ENCODE peak calls at places on chromosomes 4 and X, in six cellular contexts. One of them, this sample, is unnamed.

GRCh38 chr4:6769138-6769983 is 13.2 kb upstream of the KIAA0232 start:
- DNase-seq in right lobe of liver: no peak
- DNase-seq in body of pancreas: no peak
- DNase-seq in NB4: no peak
- DNase-seq in upper lobe of left lung: no peak
- DNase-seq in Peyer's patch: peak
- DNase-seq in this sample: no peak

GRCh38 chr4:177769155-177769554 is 326.9 kb upstream of the AGA start:
- DNase-seq in right lobe of liver: no peak
- DNase-seq in body of pancreas: no peak
- DNase-seq in NB4: no peak
- DNase-seq in upper lobe of left lung: no peak
- DNase-seq in Peyer's patch: no peak
- DNase-seq in this sample: no peak

GRCh38 chrX:85897376-85898110 is 149.8 kb downstream of the CHM start:
- DNase-seq in right lobe of liver: no peak
- DNase-seq in body of pancreas: no peak
- DNase-seq in NB4: no peak
- DNase-seq in upper lobe of left lung: no peak
- DNase-seq in Peyer's patch: no peak
- DNase-seq in this sample: no peak

GRCh38 chr4:128061566-128062536 is 739 bp downstream of the LARP1B start:
- DNase-seq in right lobe of liver: peak
- DNase-seq in body of pancreas: peak
- DNase-seq in NB4: peak
- DNase-seq in upper lobe of left lung: no peak
- DNase-seq in Peyer's patch: peak
- DNase-seq in this sample: peak

GRCh38 chr4:138562544-138562961 is 320.4 kb upstream of the SLC7A11 start:
- DNase-seq in right lobe of liver: no peak
- DNase-seq in body of pancreas: no peak
- DNase-seq in NB4: no peak
- DNase-seq in upper lobe of left lung: no peak
- DNase-seq in Peyer's patch: no peak
- DNase-seq in this sample: no peak

GRCh38 chrX:33204889-33205288 is 6.5 kb downstream of the DMD start:
- DNase-seq in right lobe of liver: no peak
- DNase-seq in body of pancreas: no peak
- DNase-seq in NB4: no peak
- DNase-seq in upper lobe of left lung: no peak
- DNase-seq in Peyer's patch: no peak
- DNase-seq in this sample: no peak

GRCh38 chr4:75189976-75190375 is 257.1 kb downstream of the PARM1 start:
- DNase-seq in right lobe of liver: no peak
- DNase-seq in body of pancreas: no peak
- DNase-seq in NB4: no peak
- DNase-seq in upper lobe of left lung: no peak
- DNase-seq in Peyer's patch: no peak
- DNase-seq in this sample: no peak

GRCh38 chr4:177190995-177191568 is 118.6 kb upstream of the NEIL3 start:
- DNase-seq in right lobe of liver: no peak
- DNase-seq in body of pancreas: no peak
- DNase-seq in NB4: no peak
- DNase-seq in upper lobe of left lung: no peak
- DNase-seq in Peyer's patch: no peak
- DNase-seq in this sample: no peak

GRCh38 chr4:152424980-152425379 is 110.9 kb downstream of the FBXW7 start:
- DNase-seq in right lobe of liver: no peak
- DNase-seq in body of pancreas: no peak
- DNase-seq in NB4: peak
- DNase-seq in upper lobe of left lung: no peak
- DNase-seq in Peyer's patch: no peak
- DNase-seq in this sample: no peak

GRCh38 chrX:8341814-8342590 is 122.6 kb upstream of the VCX3B start:
- DNase-seq in right lobe of liver: no peak
- DNase-seq in body of pancreas: no peak
- DNase-seq in NB4: no peak
- DNase-seq in upper lobe of left lung: no peak
- DNase-seq in Peyer's patch: no peak
- DNase-seq in this sample: no peak

GRCh38 chr4:28373601-28374000 is 1513.0 kb downstream of the STIM2 start:
- DNase-seq in right lobe of liver: no peak
- DNase-seq in body of pancreas: no peak
- DNase-seq in NB4: no peak
- DNase-seq in upper lobe of left lung: no peak
- DNase-seq in Peyer's patch: no peak
- DNase-seq in this sample: no peak

GRCh38 chr4:87007345-87008181 is 72.8 kb downstream of the AFF1 start:
- DNase-seq in right lobe of liver: peak
- DNase-seq in body of pancreas: peak
- DNase-seq in NB4: peak
- DNase-seq in upper lobe of left lung: no peak
- DNase-seq in Peyer's patch: peak
- DNase-seq in this sample: peak

GRCh38 chr4:77156912-77157858 is at the start of gene CCNG2:
- DNase-seq in right lobe of liver: peak
- DNase-seq in body of pancreas: peak
- DNase-seq in NB4: no peak
- DNase-seq in upper lobe of left lung: peak
- DNase-seq in Peyer's patch: peak
- DNase-seq in this sample: peak

GRCh38 chr4:120299631-120300030 is 233.0 kb upstream of the MAD2L1 start:
- DNase-seq in right lobe of liver: no peak
- DNase-seq in body of pancreas: no peak
- DNase-seq in NB4: no peak
- DNase-seq in upper lobe of left lung: no peak
- DNase-seq in Peyer's patch: no peak
- DNase-seq in this sample: no peak

GRCh38 chrX:39811391-39811790 is 286.4 kb downstream of the BCOR start:
- DNase-seq in right lobe of liver: no peak
- DNase-seq in body of pancreas: peak
- DNase-seq in NB4: no peak
- DNase-seq in upper lobe of left lung: no peak
- DNase-seq in Peyer's patch: no peak
- DNase-seq in this sample: no peak

GRCh38 chr4:22515145-22515887 is 550 bp downstream of the ADGRA3 start:
- DNase-seq in right lobe of liver: peak
- DNase-seq in body of pancreas: peak
- DNase-seq in NB4: peak
- DNase-seq in upper lobe of left lung: peak
- DNase-seq in Peyer's patch: peak
- DNase-seq in this sample: peak

GRCh38 chr4:53651142-53651720 is 59.9 kb upstream of the LNX1 start:
- DNase-seq in right lobe of liver: no peak
- DNase-seq in body of pancreas: peak
- DNase-seq in NB4: no peak
- DNase-seq in upper lobe of left lung: no peak
- DNase-seq in Peyer's patch: peak
- DNase-seq in this sample: peak

GRCh38 chr4:23770011-23770410 is 119.8 kb downstream of the PPARGC1A start:
- DNase-seq in right lobe of liver: no peak
- DNase-seq in body of pancreas: no peak
- DNase-seq in NB4: no peak
- DNase-seq in upper lobe of left lung: no peak
- DNase-seq in Peyer's patch: no peak
- DNase-seq in this sample: no peak

GRCh38 chrX:39133971-39134370 is 332.7 kb downstream of the MID1IP1 start:
- DNase-seq in right lobe of liver: peak
- DNase-seq in body of pancreas: no peak
- DNase-seq in NB4: peak
- DNase-seq in upper lobe of left lung: no peak
- DNase-seq in Peyer's patch: peak
- DNase-seq in this sample: no peak

GRCh38 chr4:74291468-74291867 is 16.8 kb upstream of the EPGN start:
- DNase-seq in right lobe of liver: no peak
- DNase-seq in body of pancreas: no peak
- DNase-seq in NB4: no peak
- DNase-seq in upper lobe of left lung: no peak
- DNase-seq in Peyer's patch: no peak
- DNase-seq in this sample: no peak

GRCh38 chr4:109072595-109072994 is 229.9 kb downstream of the COL25A1 start:
- DNase-seq in right lobe of liver: no peak
- DNase-seq in body of pancreas: no peak
- DNase-seq in NB4: peak
- DNase-seq in upper lobe of left lung: no peak
- DNase-seq in Peyer's patch: no peak
- DNase-seq in this sample: no peak

GRCh38 chr4:47530801-47531200 is 45.7 kb downstream of the ATP10D start:
- DNase-seq in right lobe of liver: no peak
- DNase-seq in body of pancreas: no peak
- DNase-seq in NB4: no peak
- DNase-seq in upper lobe of left lung: no peak
- DNase-seq in Peyer's patch: no peak
- DNase-seq in this sample: no peak

GRCh38 chrX:129058405-129058804 is 464.9 kb downstream of the SMARCA1 start:
- DNase-seq in right lobe of liver: no peak
- DNase-seq in body of pancreas: no peak
- DNase-seq in NB4: no peak
- DNase-seq in upper lobe of left lung: no peak
- DNase-seq in Peyer's patch: no peak
- DNase-seq in this sample: no peak

GRCh38 chr4:182277402-182277801 is 34.2 kb downstream of the TENM3 start:
- DNase-seq in right lobe of liver: no peak
- DNase-seq in body of pancreas: no peak
- DNase-seq in NB4: no peak
- DNase-seq in upper lobe of left lung: no peak
- DNase-seq in Peyer's patch: no peak
- DNase-seq in this sample: no peak

GRCh38 chr4:152778656-152779512 is 646 bp downstream of the TIGD4 start:
- DNase-seq in right lobe of liver: no peak
- DNase-seq in body of pancreas: peak
- DNase-seq in NB4: peak
- DNase-seq in upper lobe of left lung: peak
- DNase-seq in Peyer's patch: peak
- DNase-seq in this sample: no peak

GRCh38 chr4:165779950-165780670 is 92.9 kb upstream of the TLL1 start:
- DNase-seq in right lobe of liver: no peak
- DNase-seq in body of pancreas: no peak
- DNase-seq in NB4: no peak
- DNase-seq in upper lobe of left lung: no peak
- DNase-seq in Peyer's patch: no peak
- DNase-seq in this sample: no peak

GRCh38 chr4:134298313-134298712 is 96.7 kb upstream of the PABPC4L start:
- DNase-seq in right lobe of liver: no peak
- DNase-seq in body of pancreas: no peak
- DNase-seq in NB4: no peak
- DNase-seq in upper lobe of left lung: no peak
- DNase-seq in Peyer's patch: no peak
- DNase-seq in this sample: no peak

GRCh38 chr4:107035711-107036601 is at the start of gene DKK2:
- DNase-seq in right lobe of liver: no peak
- DNase-seq in body of pancreas: no peak
- DNase-seq in NB4: peak
- DNase-seq in upper lobe of left lung: peak
- DNase-seq in Peyer's patch: peak
- DNase-seq in this sample: peak

GRCh38 chr4:112279882-112280315 is 5.8 kb downstream of the TIFA start:
- DNase-seq in right lobe of liver: no peak
- DNase-seq in body of pancreas: no peak
- DNase-seq in NB4: peak
- DNase-seq in upper lobe of left lung: no peak
- DNase-seq in Peyer's patch: no peak
- DNase-seq in this sample: no peak
- H3K4me3 ChIP-seq in right lobe of liver: no peak
- H3K4me3 ChIP-seq in body of pancreas: no peak
- H3K4me3 ChIP-seq in NB4: peak
- H3K4me3 ChIP-seq in upper lobe of left lung: peak
- H3K4me3 ChIP-seq in Peyer's patch: peak
- H3K4me3 ChIP-seq in this sample: no peak

GRCh38 chr4:38665846-38666490 is 2.0 kb downstream of the KLF3 start:
- DNase-seq in right lobe of liver: no peak
- DNase-seq in body of pancreas: no peak
- DNase-seq in NB4: no peak
- DNase-seq in upper lobe of left lung: no peak
- DNase-seq in Peyer's patch: no peak
- DNase-seq in this sample: no peak

GRCh38 chr4:38663021-38663800 is 788 bp upstream of the KLF3 start:
- DNase-seq in right lobe of liver: peak
- DNase-seq in body of pancreas: peak
- DNase-seq in NB4: peak
- DNase-seq in upper lobe of left lung: no peak
- DNase-seq in Peyer's patch: no peak
- DNase-seq in this sample: no peak

GRCh38 chr4:38663801-38664703 is at the start of gene KLF3:
- DNase-seq in right lobe of liver: peak
- DNase-seq in body of pancreas: peak
- DNase-seq in NB4: peak
- DNase-seq in upper lobe of left lung: peak
- DNase-seq in Peyer's patch: peak
- DNase-seq in this sample: peak

GRCh38 chr4:38667005-38667771 is 3.2 kb downstream of the KLF3 start:
- DNase-seq in right lobe of liver: peak
- DNase-seq in body of pancreas: peak
- DNase-seq in NB4: peak
- DNase-seq in upper lobe of left lung: no peak
- DNase-seq in Peyer's patch: peak
- DNase-seq in this sample: peak

DNA sequence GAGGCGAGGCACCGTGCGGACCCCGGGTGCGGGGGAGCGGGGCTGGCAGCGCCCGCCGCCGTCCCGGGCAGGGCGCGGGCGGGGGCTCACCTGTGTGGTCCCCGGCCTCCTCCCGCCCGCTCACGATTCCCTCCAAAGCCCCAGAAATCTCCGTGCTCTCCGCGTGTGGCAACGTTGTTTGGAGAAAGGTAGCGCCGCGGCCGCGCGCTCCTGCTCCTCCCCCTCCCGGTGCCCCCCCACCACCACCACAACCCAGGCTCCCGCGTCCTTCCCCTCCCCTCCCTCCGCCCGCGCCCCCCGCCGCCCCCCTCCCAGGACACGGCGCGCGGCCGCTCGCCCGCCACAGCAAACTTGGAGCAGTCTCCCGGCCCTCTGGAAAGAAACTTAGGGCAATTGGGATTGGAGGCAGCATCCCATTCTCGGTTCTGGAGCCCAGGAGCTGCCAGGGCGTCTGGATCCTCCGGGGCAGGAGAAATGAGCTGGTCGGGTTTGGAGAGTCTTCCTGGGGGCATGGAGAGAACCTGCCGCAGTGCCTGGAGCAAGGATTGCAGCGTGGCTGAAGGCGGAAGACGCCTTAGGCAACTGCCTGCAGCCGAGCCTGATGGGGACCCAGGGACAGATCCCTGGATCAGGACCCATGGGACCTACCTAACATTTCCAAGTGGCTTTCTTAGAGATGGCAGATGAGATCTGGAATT is 854 bp downstream of the KLF3 start:
- DNase-seq in right lobe of liver: peak
- DNase-seq in body of pancreas: peak
- DNase-seq in NB4: peak
- DNase-seq in upper lobe of left lung: peak
- DNase-seq in Peyer's patch: peak
- DNase-seq in this sample: peak
- TF ChIP-seq POLR2A in right lobe of liver: no peak
- TF ChIP-seq POLR2A in body of pancreas: peak
- TF ChIP-seq POLR2A in NB4: no peak
- TF ChIP-seq POLR2A in upper lobe of left lung: no peak
- TF ChIP-seq POLR2A in Peyer's patch: peak
- TF ChIP-seq POLR2A in this sample: no peak

GRCh38 chrX:52217494-52218160 is 32.9 kb downstream of the MAGED4 start:
- DNase-seq in right lobe of liver: no peak
- DNase-seq in body of pancreas: no peak
- DNase-seq in NB4: no peak
- DNase-seq in upper lobe of left lung: no peak
- DNase-seq in Peyer's patch: no peak
- DNase-seq in this sample: no peak
- TF ChIP-seq CTCF in right lobe of liver: no peak
- TF ChIP-seq CTCF in body of pancreas: no peak
- TF ChIP-seq CTCF in NB4: no peak
- TF ChIP-seq CTCF in upper lobe of left lung: no peak
- TF ChIP-seq CTCF in Peyer's patch: no peak
- TF ChIP-seq CTCF in this sample: no peak

GRCh38 chrX:42943051-42943450 is 165.1 kb upstream of the PPP1R2C start:
- DNase-seq in right lobe of liver: no peak
- DNase-seq in body of pancreas: no peak
- DNase-seq in NB4: no peak
- DNase-seq in upper lobe of left lung: no peak
- DNase-seq in Peyer's patch: no peak
- DNase-seq in this sample: no peak
- H3K4me3 ChIP-seq in right lobe of liver: no peak
- H3K4me3 ChIP-seq in body of pancreas: no peak
- H3K4me3 ChIP-seq in NB4: no peak
- H3K4me3 ChIP-seq in upper lobe of left lung: no peak
- H3K4me3 ChIP-seq in Peyer's patch: no peak
- H3K4me3 ChIP-seq in this sample: no peak